ENCODE peak calls at places on chromosomes 7 and 10, in five cellular contexts. D, F, A, H and C are unnamed samples.

GRCh38 chr7:2046581-2047271 is 186.0 kb downstream of the MAD1L1 start:
- DNase-seq in D (no peak), F (no peak), A (no peak), H (no peak), C (peak)

GRCh38 chr10:86415099-86415498 is 48.5 kb upstream of the GRID1 start:
- DNase-seq in D (no peak), F (no peak), A (no peak), H (no peak), C (no peak)

GRCh38 chr10:26214004-26214403 is 2.6 kb upstream of the GAD2 start:
- DNase-seq in D (no peak), F (no peak), A (no peak), H (no peak), C (no peak)

GRCh38 chr7:50665403-50666123 is 100.4 kb upstream of the DDC start:
- DNase-seq in D (no peak), F (no peak), A (no peak), H (no peak), C (no peak)

GRCh38 chr7:110442386-110442837 is 648.5 kb upstream of the LRRN3 start:
- DNase-seq in D (no peak), F (no peak), A (no peak), H (no peak), C (peak)

GRCh38 chr7:66419210-66419609 is 209.5 kb upstream of the KCTD7 start:
- DNase-seq in D (no peak), F (no peak), A (no peak), H (no peak), C (no peak)

GRCh38 chr10:11264481-11265044 is 246.9 kb downstream of the CELF2 start:
- DNase-seq in D (no peak), F (no peak), A (no peak), H (no peak), C (no peak)

GRCh38 chr10:50614444-50615137 is 9.2 kb downstream of the SGMS1 start:
- DNase-seq in D (no peak), F (no peak), A (no peak), H (no peak), C (peak)

GRCh38 chr7:15555385-15555859 is 6.4 kb downstream of the AGMO start:
- DNase-seq in D (no peak), F (no peak), A (no peak), H (no peak), C (no peak)

GRCh38 chr7:18361756-18362155 is 133.8 kb upstream of the HDAC9 start:
- DNase-seq in D (no peak), F (no peak), A (no peak), H (peak), C (peak)

GRCh38 chr7:55066938-55067337 is 48.1 kb downstream of the EGFR start:
- DNase-seq in D (no peak), F (no peak), A (no peak), H (no peak), C (no peak)

GRCh38 chr10:86064931-86065662 is 301.5 kb downstream of the GRID1 start:
- DNase-seq in D (no peak), F (no peak), A (no peak), H (no peak), C (no peak)

GRCh38 chr10:32960022-32960421 is 2.0 kb upstream of the ITGB1 start:
- DNase-seq in D (no peak), F (no peak), A (no peak), H (no peak), C (no peak)

GRCh38 chr7:4714767-4715384 is 32.8 kb downstream of the FOXK1 start:
- DNase-seq in D (no peak), F (no peak), A (no peak), H (no peak), C (no peak)

GRCh38 chr10:86225098-86225782 is 141.4 kb downstream of the GRID1 start:
- DNase-seq in D (no peak), F (no peak), A (no peak), H (no peak), C (no peak)

GRCh38 chr10:5945561-5946418 is 31.6 kb downstream of the IL15RA start:
- DNase-seq in D (peak), F (peak), A (peak), H (peak), C (peak)

GRCh38 chr10:50501478-50501877 is 122.3 kb downstream of the SGMS1 start:
- DNase-seq in D (no peak), F (no peak), A (no peak), H (no peak), C (no peak)

GRCh38 chr7:106050743-106051110 is 61.4 kb downstream of the SYPL1 start:
- DNase-seq in D (no peak), F (no peak), A (no peak), H (no peak), C (no peak)

GRCh38 chr7:142112086-142112485 is 568 bp downstream of the MGAM2 start:
- DNase-seq in D (no peak), F (no peak), A (no peak), H (no peak), C (no peak)

GRCh38 chr7:5695037-5695708 is 86.3 kb downstream of the RNF216 start:
- DNase-seq in D (peak), F (no peak), A (no peak), H (peak), C (no peak)

GRCh38 chr7:135790371-135790977 is 41.9 kb upstream of the FAM180A start:
- DNase-seq in D (no peak), F (peak), A (no peak), H (no peak), C (no peak)

GRCh38 chr7:151686016-151686766 is 166.5 kb upstream of the RHEB start:
- DNase-seq in D (no peak), F (no peak), A (no peak), H (peak), C (no peak)

GRCh38 chr7:56483153-56483552 is 366.9 kb upstream of the NUPR2 start:
- DNase-seq in D (no peak), F (no peak), A (no peak), H (no peak), C (no peak)

GRCh38 chr10:11113156-11113555 is 95.5 kb downstream of the CELF2 start:
- DNase-seq in D (no peak), F (no peak), A (no peak), H (no peak), C (no peak)

GRCh38 chr7:84013616-84014240 is 180.9 kb downstream of the SEMA3A start:
- DNase-seq in D (no peak), F (no peak), A (no peak), H (no peak), C (no peak)

GRCh38 chr10:6722616-6723004 is 142.5 kb upstream of the PRKCQ start:
- DNase-seq in D (no peak), F (no peak), A (no peak), H (no peak), C (no peak)

GRCh38 chr7:42071372-42072261 is 165.4 kb downstream of the GLI3 start:
- DNase-seq in D (no peak), F (no peak), A (no peak), H (no peak), C (no peak)

GRCh38 chr7:50206521-50207250 is 97.8 kb upstream of the IKZF1 start:
- DNase-seq in D (no peak), F (no peak), A (no peak), H (peak), C (no peak)

GRCh38 chr7:98284335-98285036 is 3.0 kb downstream of the BRI3 start:
- DNase-seq in D (peak), F (peak), A (peak), H (peak), C (peak)

GRCh38 chr10:52801951-52802350 is 29.4 kb upstream of the MBL2 start:
- DNase-seq in D (no peak), F (no peak), A (no peak), H (no peak), C (no peak)

GRCh38 chr7:21542891-21543527 is at the start of gene DNAH11:
- DNase-seq in D (no peak), F (no peak), A (peak), H (peak), C (peak)

GRCh38 chr10:19333631-19334030 is 285.0 kb downstream of the MALRD1 start:
- DNase-seq in D (no peak), F (no peak), A (no peak), H (no peak), C (no peak)

GRCh38 chr10:767211-767610 is 77.7 kb upstream of the DIP2C start:
- DNase-seq in D (no peak), F (no peak), A (no peak), H (no peak), C (peak)

GRCh38 chr10:62559481-62560206 is 185.5 kb downstream of the ZNF365 start:
- DNase-seq in D (no peak), F (no peak), A (no peak), H (no peak), C (no peak)

GRCh38 chr7:127447326-127447945 is 54.9 kb upstream of the ZNF800 start:
- DNase-seq in D (no peak), F (no peak), A (no peak), H (peak), C (no peak)

GRCh38 chr7:92835140-92835850 is 1.1 kb downstream of the CDK6 start:
- DNase-seq in D (peak), F (peak), A (peak), H (peak), C (peak)
- TF ChIP-seq POLR2A in D (no peak), F (peak), A (no peak), H (no peak), C (no peak)

GRCh38 chr7:113504691-113505090 is 386.3 kb upstream of the SMIM30 start:
- DNase-seq in D (no peak), F (no peak), A (no peak), H (no peak), C (no peak)
- TF ChIP-seq CTCF in D (no peak), F (no peak), A (no peak), H (no peak), C (no peak)

GRCh38 chr10:104120903-104121484 is 977 bp upstream of the SFR1 start:
- DNase-seq in D (peak), F (peak), A (peak), H (peak), C (peak)
- TF ChIP-seq POLR2A in D (peak), F (no peak), A (no peak), H (no peak), C (no peak)

GRCh38 chr10:109018892-109019507 is 904.3 kb downstream of the XPNPEP1 start:
- DNase-seq in D (no peak), F (no peak), A (no peak), H (no peak), C (no peak)
- TF ChIP-seq CTCF in D (no peak), F (no peak), A (no peak), H (no peak), C (peak)

GRCh38 chr7:130667593-130668257 is 823 bp downstream of the COPG2 start:
- DNase-seq in D (no peak), F (no peak), A (no peak), H (no peak), C (peak)

GRCh38 chr7:130673066-130673465 is 4.5 kb upstream of the COPG2 start:
- DNase-seq in D (no peak), F (no peak), A (no peak), H (no peak), C (no peak)

GRCh38 chr7:130668258-130669050 is at the start of gene COPG2:
- DNase-seq in D (peak), F (peak), A (peak), H (peak), C (peak)

GRCh38 chr7:130672146-130672545 is 3.6 kb upstream of the COPG2 start:
- DNase-seq in D (no peak), F (no peak), A (no peak), H (no peak), C (no peak)

DNA sequence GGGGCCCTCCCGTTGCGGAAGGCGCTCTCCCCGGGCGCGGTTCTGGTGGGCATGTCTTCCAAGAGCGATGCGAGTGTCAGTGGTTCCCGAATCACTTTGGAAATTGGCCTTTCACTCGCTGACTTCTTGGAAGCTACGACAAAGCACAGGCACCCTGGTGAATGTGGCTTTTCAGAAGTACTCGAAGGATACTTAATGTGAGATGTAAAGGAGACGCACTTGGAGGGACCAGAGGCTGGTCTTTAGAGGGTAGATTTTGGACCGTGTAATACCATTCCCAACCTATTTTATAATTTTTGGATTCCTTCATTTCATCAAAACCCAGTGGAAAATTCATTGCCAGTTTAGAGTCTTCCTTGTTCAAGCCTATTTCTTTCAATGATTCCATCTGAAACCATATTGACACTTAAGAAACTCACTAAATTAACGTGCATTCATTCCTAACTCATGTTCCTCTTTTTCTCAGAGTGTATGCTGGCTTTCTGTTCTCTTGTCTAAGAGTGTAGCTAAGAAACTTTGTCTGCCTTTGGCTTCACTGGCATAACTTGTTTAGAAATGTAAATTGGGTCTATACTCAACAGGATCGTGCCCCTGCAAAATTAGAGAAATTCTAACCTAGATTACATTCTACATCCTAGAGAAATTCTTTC is 628 bp upstream of the COPG2 start:
- DNase-seq in D (no peak), F (peak), A (no peak), H (no peak), C (no peak)
- TF ChIP-seq POLR2A in D (no peak), F (no peak), A (no peak), H (no peak), C (no peak)

DNA sequence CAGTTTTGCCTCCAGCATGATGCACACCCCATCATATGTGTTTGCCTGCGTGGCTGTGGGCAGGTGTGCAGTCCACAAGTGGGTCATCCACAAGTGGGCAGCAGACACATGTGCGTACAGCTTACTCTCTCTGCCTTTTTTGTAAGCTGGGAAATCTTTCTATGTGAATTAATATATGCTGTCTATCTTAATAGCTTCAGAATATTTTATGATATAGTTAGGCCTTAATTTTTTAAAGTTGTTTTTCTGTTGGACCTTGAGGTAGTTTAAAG is 80.1 kb downstream of the INPP5A start:
- DNase-seq in D (no peak), F (no peak), A (no peak), H (no peak), C (peak)
- TF ChIP-seq CTCF in D (no peak), F (no peak), A (no peak), H (no peak), C (no peak)

DNA sequence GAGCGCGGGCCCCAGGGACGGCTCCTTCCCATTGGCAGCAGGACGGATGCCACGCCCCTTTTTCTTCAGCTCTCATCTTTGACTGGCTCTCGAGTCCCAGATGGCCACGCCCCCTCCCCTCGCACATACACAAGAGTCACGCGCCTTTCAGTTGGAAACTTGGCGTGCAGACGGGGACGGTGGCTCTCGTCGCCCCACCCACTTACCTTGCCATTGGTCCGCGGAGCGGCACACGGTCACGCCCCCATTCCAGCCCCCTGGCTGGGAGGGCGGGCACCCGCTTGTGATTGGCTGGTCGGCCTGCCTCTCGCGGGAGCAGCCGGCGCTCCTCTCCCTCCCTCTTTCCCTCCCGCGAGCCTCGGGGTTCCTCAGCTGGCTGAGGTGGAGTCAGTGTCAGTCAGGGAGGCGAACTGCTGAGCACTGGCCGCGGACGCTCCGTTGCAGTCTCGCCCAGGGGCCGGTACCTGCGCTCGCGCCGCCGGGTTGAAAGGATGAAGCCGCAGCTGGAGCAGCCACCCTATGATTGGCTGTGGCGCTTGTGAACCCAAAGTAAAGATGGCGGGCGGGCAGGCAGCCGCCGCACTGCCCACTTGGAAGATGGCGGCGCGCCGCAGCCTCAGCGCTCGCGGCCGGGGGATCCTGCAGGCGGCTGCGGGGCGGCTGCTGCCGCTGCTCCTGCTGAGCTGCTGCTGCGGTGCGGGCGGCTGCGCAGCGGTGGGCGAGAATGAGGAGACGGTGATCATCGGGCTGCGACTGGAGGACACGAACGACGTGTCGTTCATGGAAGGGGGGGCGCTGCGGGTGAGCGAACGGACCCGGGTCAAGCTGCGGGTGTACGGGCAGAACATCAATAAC is at the start of gene CNNM2:
- DNase-seq in D (peak), F (peak), A (peak), H (peak), C (peak)
- TF ChIP-seq POLR2A in D (peak), F (no peak), A (peak), H (peak), C (peak)

DNA sequence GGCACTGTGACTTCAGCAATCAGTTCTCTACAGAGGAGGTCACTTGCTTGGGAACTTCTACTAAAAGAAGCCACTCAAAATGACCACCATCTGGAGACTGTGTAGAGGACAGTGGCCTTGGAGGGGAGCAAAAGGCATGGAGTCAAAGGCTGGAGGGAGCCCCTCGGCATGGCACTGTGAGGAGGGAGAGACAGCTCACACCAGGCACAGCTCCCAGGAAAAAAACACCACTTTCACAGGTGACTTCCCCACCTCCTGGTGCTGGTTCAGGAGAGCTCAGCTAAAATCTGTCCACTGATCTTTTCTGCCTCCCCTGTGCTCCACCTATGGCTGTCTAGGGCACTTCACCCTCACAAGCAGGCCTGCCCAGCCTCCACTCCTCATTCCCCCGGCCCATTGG is 649.4 kb upstream of the MGMT start:
- DNase-seq in D (no peak), F (no peak), A (no peak), H (no peak), C (no peak)
- TF ChIP-seq CTCF in D (no peak), F (no peak), A (no peak), H (no peak), C (no peak)

DNA sequence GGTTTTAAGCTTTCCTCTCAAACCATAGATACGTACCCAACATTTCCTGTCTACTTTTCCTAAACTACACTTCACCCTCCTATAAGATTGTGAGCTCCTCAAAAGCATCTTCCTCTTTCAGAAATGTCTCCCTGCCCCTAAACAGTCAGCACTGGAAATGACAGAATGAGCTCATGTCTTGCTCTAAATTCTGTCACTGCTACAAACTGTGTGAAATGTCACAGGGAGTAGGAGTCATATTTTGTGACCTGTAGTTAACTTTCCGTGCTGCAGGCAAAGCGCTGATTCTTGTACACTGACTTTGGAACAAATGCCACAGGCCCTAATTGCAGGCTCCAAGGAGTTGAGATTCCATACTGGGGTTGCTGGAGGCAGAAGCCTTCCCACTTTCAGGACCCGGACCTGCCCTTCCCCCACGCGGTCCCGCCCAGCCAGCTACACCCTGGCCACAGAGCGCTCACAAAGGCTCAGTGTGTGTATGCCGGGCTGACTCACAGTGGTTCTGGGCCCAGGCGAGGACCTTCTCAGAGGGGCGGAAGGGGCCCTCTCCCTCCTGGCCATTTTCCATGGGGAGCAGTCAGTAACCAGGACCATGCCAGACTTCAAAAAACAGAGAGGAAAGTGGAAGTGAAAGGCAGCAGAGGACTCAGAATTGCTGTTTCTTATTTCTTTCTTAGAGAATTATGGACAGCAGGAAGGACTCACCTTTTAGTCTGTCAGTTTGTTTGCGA is 24.1 kb downstream of the SCD start:
- DNase-seq in D (peak), F (peak), A (peak), H (peak), C (peak)
- TF ChIP-seq POLR2A in D (no peak), F (no peak), A (no peak), H (peak), C (no peak)

GRCh38 chr10:17685227-17685840 is 41.4 kb downstream of the STAM start:
- DNase-seq in D (no peak), F (no peak), A (no peak), H (no peak), C (no peak)

GRCh38 chr10:17687117-17687831 is 43.3 kb downstream of the STAM start:
- DNase-seq in D (no peak), F (no peak), A (no peak), H (no peak), C (no peak)

GRCh38 chr10:17684537-17684936 is 40.6 kb downstream of the STAM start:
- DNase-seq in D (no peak), F (no peak), A (no peak), H (no peak), C (no peak)

GRCh38 chr10:17683541-17683940 is 39.6 kb downstream of the STAM start:
- DNase-seq in D (no peak), F (no peak), A (no peak), H (no peak), C (no peak)

GRCh38 chr10:17682236-17682946 is 38.4 kb downstream of the STAM start:
- DNase-seq in D (no peak), F (no peak), A (no peak), H (no peak), C (no peak)
- TF ChIP-seq CTCF in D (no peak), F (no peak), A (no peak), H (no peak), C (no peak)